ENCODE peak calls at places on chromosome X, in ten cellular contexts. One of them, this sample, is unnamed.

GRCh38 chrX:120456973-120457372 is 12.1 kb downstream of the LAMP2 start:
- DNase-seq in psoas muscle: no peak
- DNase-seq in lower lobe of right lung: no peak
- DNase-seq in PC-3: peak; percentile 75
- DNase-seq in astrocyte of the cerebellum: no peak
- DNase-seq in nephron progenitor cell: no peak
- DNase-seq in right atrium auricular region: no peak
- DNase-seq in transverse colon: no peak
- DNase-seq in tibial nerve: no peak
- DNase-seq in epithelial cell of proximal tubule: no peak
- DNase-seq in this sample: no peak

GRCh38 chrX:24718771-24719170 is 25.1 kb downstream of the POLA1 start:
- DNase-seq in epithelial cell of proximal tubule: no peak
- DNase-seq in astrocyte of the cerebellum: no peak
- DNase-seq in tibial nerve: no peak
- DNase-seq in nephron progenitor cell: no peak
- DNase-seq in PC-3: no peak
- DNase-seq in transverse colon: no peak
- DNase-seq in psoas muscle: no peak
- DNase-seq in right atrium auricular region: no peak
- DNase-seq in lower lobe of right lung: no peak
- DNase-seq in this sample: no peak

GRCh38 chrX:14051416-14051815 is 21.7 kb upstream of the GEMIN8 start:
- DNase-seq in astrocyte of the cerebellum: no peak
- DNase-seq in psoas muscle: no peak
- DNase-seq in epithelial cell of proximal tubule: no peak
- DNase-seq in lower lobe of right lung: no peak
- DNase-seq in right atrium auricular region: no peak
- DNase-seq in nephron progenitor cell: no peak
- DNase-seq in tibial nerve: no peak
- DNase-seq in transverse colon: no peak
- DNase-seq in PC-3: peak; percentile 46
- DNase-seq in this sample: no peak

GRCh38 chrX:78092296-78092695 is 11.8 kb upstream of the PGK1 start:
- DNase-seq in lower lobe of right lung: no peak
- DNase-seq in epithelial cell of proximal tubule: no peak
- DNase-seq in tibial nerve: no peak
- DNase-seq in right atrium auricular region: no peak
- DNase-seq in PC-3: peak; percentile 57
- DNase-seq in nephron progenitor cell: peak; percentile 12
- DNase-seq in psoas muscle: no peak
- DNase-seq in transverse colon: no peak
- DNase-seq in astrocyte of the cerebellum: peak; percentile 19
- DNase-seq in this sample: no peak

GRCh38 chrX:10769696-10770619 is 149.6 kb upstream of the MID1 start:
- DNase-seq in tibial nerve: no peak
- DNase-seq in right atrium auricular region: no peak
- DNase-seq in PC-3: no peak
- DNase-seq in transverse colon: no peak
- DNase-seq in epithelial cell of proximal tubule: no peak
- DNase-seq in astrocyte of the cerebellum: no peak
- DNase-seq in lower lobe of right lung: no peak
- DNase-seq in psoas muscle: no peak
- DNase-seq in nephron progenitor cell: peak; percentile 19
- DNase-seq in this sample: no peak

GRCh38 chrX:29348288-29348687 is 761.0 kb downstream of the IL1RAPL1 start:
- DNase-seq in astrocyte of the cerebellum: no peak
- DNase-seq in nephron progenitor cell: no peak
- DNase-seq in tibial nerve: no peak
- DNase-seq in PC-3: no peak
- DNase-seq in lower lobe of right lung: no peak
- DNase-seq in epithelial cell of proximal tubule: no peak
- DNase-seq in psoas muscle: no peak
- DNase-seq in transverse colon: no peak
- DNase-seq in right atrium auricular region: no peak
- DNase-seq in this sample: no peak

GRCh38 chrX:49155900-49156837 is 6.4 kb upstream of the MAGIX start:
- DNase-seq in astrocyte of the cerebellum: peak; percentile 57
- DNase-seq in tibial nerve: peak; percentile 79
- DNase-seq in psoas muscle: peak; percentile 95
- DNase-seq in nephron progenitor cell: peak; percentile 80
- DNase-seq in PC-3: peak; percentile 86
- DNase-seq in right atrium auricular region: peak; percentile 84
- DNase-seq in epithelial cell of proximal tubule: peak; percentile 18
- DNase-seq in transverse colon: peak; percentile 92
- DNase-seq in lower lobe of right lung: peak; percentile 93
- DNase-seq in this sample: peak; percentile 82

GRCh38 chrX:106437407-106437806 is 174.4 kb upstream of the RADX start:
- DNase-seq in right atrium auricular region: no peak
- DNase-seq in PC-3: no peak
- DNase-seq in lower lobe of right lung: no peak
- DNase-seq in astrocyte of the cerebellum: no peak
- DNase-seq in nephron progenitor cell: no peak
- DNase-seq in psoas muscle: no peak
- DNase-seq in transverse colon: no peak
- DNase-seq in epithelial cell of proximal tubule: no peak
- DNase-seq in tibial nerve: no peak
- DNase-seq in this sample: no peak

GRCh38 chrX:65528705-65529340 is 5.8 kb downstream of the LAS1L start:
- DNase-seq in lower lobe of right lung: no peak
- DNase-seq in epithelial cell of proximal tubule: no peak
- DNase-seq in PC-3: peak; percentile 61
- DNase-seq in transverse colon: peak; percentile 60
- DNase-seq in psoas muscle: peak; percentile 70
- DNase-seq in astrocyte of the cerebellum: no peak
- DNase-seq in nephron progenitor cell: peak; percentile 69
- DNase-seq in tibial nerve: no peak
- DNase-seq in right atrium auricular region: peak; percentile 60
- DNase-seq in this sample: peak; percentile 21

GRCh38 chrX:152641996-152642395 is 4.3 kb downstream of the GABRQ start:
- DNase-seq in tibial nerve: no peak
- DNase-seq in PC-3: peak; percentile 31
- DNase-seq in nephron progenitor cell: peak; percentile 22
- DNase-seq in right atrium auricular region: no peak
- DNase-seq in astrocyte of the cerebellum: no peak
- DNase-seq in psoas muscle: no peak
- DNase-seq in transverse colon: no peak
- DNase-seq in lower lobe of right lung: no peak
- DNase-seq in epithelial cell of proximal tubule: no peak
- DNase-seq in this sample: no peak
- TF ChIP-seq CTCF in tibial nerve: no peak
- TF ChIP-seq CTCF in PC-3: peak; percentile 38
- TF ChIP-seq CTCF in nephron progenitor cell: peak; percentile 24
- TF ChIP-seq CTCF in right atrium auricular region: no peak
- TF ChIP-seq CTCF in astrocyte of the cerebellum: no peak
- TF ChIP-seq CTCF in psoas muscle: no peak
- TF ChIP-seq CTCF in transverse colon: no peak
- TF ChIP-seq CTCF in lower lobe of right lung: no peak
- TF ChIP-seq CTCF in epithelial cell of proximal tubule: peak; percentile 12
- TF ChIP-seq CTCF in this sample: no peak

GRCh38 chrX:143437439-143437838 is 79.8 kb downstream of the SPANXN3 start:
- DNase-seq in tibial nerve: no peak
- DNase-seq in epithelial cell of proximal tubule: no peak
- DNase-seq in right atrium auricular region: no peak
- DNase-seq in transverse colon: no peak
- DNase-seq in lower lobe of right lung: no peak
- DNase-seq in psoas muscle: no peak
- DNase-seq in PC-3: peak; percentile 60
- DNase-seq in astrocyte of the cerebellum: no peak
- DNase-seq in nephron progenitor cell: peak; percentile 4
- DNase-seq in this sample: no peak
- TF ChIP-seq CTCF in tibial nerve: no peak
- TF ChIP-seq CTCF in epithelial cell of proximal tubule: peak; percentile 62
- TF ChIP-seq CTCF in right atrium auricular region: no peak
- TF ChIP-seq CTCF in transverse colon: no peak
- TF ChIP-seq CTCF in lower lobe of right lung: no peak
- TF ChIP-seq CTCF in psoas muscle: peak; percentile 50
- TF ChIP-seq CTCF in PC-3: peak; percentile 68
- TF ChIP-seq CTCF in astrocyte of the cerebellum: peak; percentile 10
- TF ChIP-seq CTCF in nephron progenitor cell: peak; percentile 56
- TF ChIP-seq CTCF in this sample: no peak

GRCh38 chrX:2471641-2472040 is 29.1 kb downstream of the DHRSX start:
- DNase-seq in epithelial cell of proximal tubule: no peak
- DNase-seq in lower lobe of right lung: no peak
- DNase-seq in tibial nerve: no peak
- DNase-seq in astrocyte of the cerebellum: no peak
- DNase-seq in nephron progenitor cell: no peak
- DNase-seq in PC-3: no peak
- DNase-seq in transverse colon: no peak
- DNase-seq in right atrium auricular region: no peak
- DNase-seq in psoas muscle: no peak
- DNase-seq in this sample: no peak
- TF ChIP-seq CTCF in epithelial cell of proximal tubule: no peak
- TF ChIP-seq CTCF in lower lobe of right lung: no peak
- TF ChIP-seq CTCF in tibial nerve: no peak
- TF ChIP-seq CTCF in astrocyte of the cerebellum: no peak
- TF ChIP-seq CTCF in nephron progenitor cell: no peak
- TF ChIP-seq CTCF in PC-3: no peak
- TF ChIP-seq CTCF in transverse colon: no peak
- TF ChIP-seq CTCF in right atrium auricular region: no peak
- TF ChIP-seq CTCF in psoas muscle: no peak
- TF ChIP-seq CTCF in this sample: no peak

GRCh38 chrX:135688137-135688536 is 25.3 kb upstream of the CT45A1 start:
- DNase-seq in lower lobe of right lung: no peak
- DNase-seq in tibial nerve: no peak
- DNase-seq in right atrium auricular region: no peak
- DNase-seq in transverse colon: no peak
- DNase-seq in astrocyte of the cerebellum: no peak
- DNase-seq in psoas muscle: no peak
- DNase-seq in nephron progenitor cell: no peak
- DNase-seq in PC-3: peak; percentile 4
- DNase-seq in epithelial cell of proximal tubule: no peak
- DNase-seq in this sample: no peak
- TF ChIP-seq CTCF in lower lobe of right lung: no peak
- TF ChIP-seq CTCF in tibial nerve: no peak
- TF ChIP-seq CTCF in right atrium auricular region: no peak
- TF ChIP-seq CTCF in transverse colon: no peak
- TF ChIP-seq CTCF in astrocyte of the cerebellum: no peak
- TF ChIP-seq CTCF in psoas muscle: no peak
- TF ChIP-seq CTCF in nephron progenitor cell: no peak
- TF ChIP-seq CTCF in PC-3: peak; percentile 46
- TF ChIP-seq CTCF in epithelial cell of proximal tubule: peak; percentile 8
- TF ChIP-seq CTCF in this sample: no peak